ENCODE peak calls at places on chromosome 18, in seven cellular contexts. C is cardiac fibroblast, L is GM23338, P is endodermal cell, S is gastrocnemius medialis, R is astrocyte of the spinal cord, H is cardiac muscle cell. Z is an unnamed sample.

GRCh38 chr18:62590799-62591640 is 68.2 kb downstream of the ZCCHC2 start:
- DNase-seq in C (no peak), L (no peak), P (peak; percentile 23), S (no peak), R (no peak), H (no peak), Z (no peak)

GRCh38 chr18:9104244-9104901 is 1.9 kb downstream of the NDUFV2 start:
- DNase-seq in C (no peak), L (no peak), P (no peak), S (no peak), R (no peak), H (no peak), Z (no peak)

GRCh38 chr18:36392888-36393287 is 95.4 kb downstream of the FHOD3 start:
- DNase-seq in C (no peak), L (no peak), P (no peak), S (no peak), R (no peak), H (no peak), Z (no peak)

GRCh38 chr18:35582899-35583558 is 1.5 kb downstream of the GALNT1 start:
- DNase-seq in C (peak; percentile 39), L (peak; percentile 17), P (no peak), S (no peak), R (peak; percentile 52), H (peak; percentile 49), Z (no peak)

GRCh38 chr18:54393648-54394294 is 36.1 kb downstream of the C18orf54 start:
- DNase-seq in C (no peak), L (no peak), P (no peak), S (no peak), R (no peak), H (no peak), Z (no peak)

GRCh38 chr18:61697306-61697909 is 195.4 kb downstream of the RNF152 start:
- DNase-seq in C (no peak), L (no peak), P (no peak), S (no peak), R (no peak), H (no peak), Z (no peak)

GRCh38 chr18:6876646-6877045 is 147.1 kb downstream of the ARHGAP28 start:
- DNase-seq in C (no peak), L (no peak), P (no peak), S (no peak), R (peak; percentile 83), H (no peak), Z (no peak)

GRCh38 chr18:35376393-35376741 is 770 bp downstream of the ZNF396 start:
- DNase-seq in C (no peak), L (peak; percentile 64), P (peak; percentile 81), S (no peak), R (no peak), H (no peak), Z (peak; percentile 31)

GRCh38 chr18:47826157-47827074 is 104.0 kb downstream of the SMAD2 start:
- DNase-seq in C (no peak), L (no peak), P (no peak), S (no peak), R (no peak), H (no peak), Z (no peak)

GRCh38 chr18:9683418-9684396 is 24.4 kb upstream of the RAB31 start:
- DNase-seq in C (peak; percentile 90), L (peak; percentile 23), P (peak; percentile 64), S (peak; percentile 23), R (peak; percentile 79), H (no peak), Z (no peak)

GRCh38 chr18:70044626-70045025 is 97.0 kb upstream of the CD226 start:
- DNase-seq in C (peak; percentile 91), L (no peak), P (no peak), S (no peak), R (peak; percentile 90), H (no peak), Z (no peak)

GRCh38 chr18:11661430-11661829 is 27.6 kb upstream of the GNAL start:
- DNase-seq in C (peak; percentile 7), L (no peak), P (peak; percentile 12), S (no peak), R (no peak), H (no peak), Z (no peak)

GRCh38 chr18:48085781-48086487 is 155.5 kb upstream of the SMAD2 start:
- DNase-seq in C (no peak), L (no peak), P (no peak), S (no peak), R (no peak), H (no peak), Z (no peak)

GRCh38 chr18:36078751-36079529 is 11.6 kb upstream of the RPRD1A start:
- DNase-seq in C (peak; percentile 71), L (no peak), P (no peak), S (no peak), R (peak; percentile 82), H (no peak), Z (no peak)

GRCh38 chr18:50340078-50340477 is 34.8 kb upstream of the SKA1 start:
- DNase-seq in C (no peak), L (peak; percentile 82), P (peak; percentile 82), S (no peak), R (no peak), H (no peak), Z (peak; percentile 18)
- TF ChIP-seq CTCF in C (no peak), L (peak; percentile 66), P (peak; percentile 54), S (no peak), R (no peak), H (no peak), Z (peak; percentile 19)

GRCh38 chr18:30451976-30452375 is 590.6 kb downstream of the DSC3 start:
- DNase-seq in C (no peak), L (no peak), P (no peak), S (no peak), R (no peak), H (no peak), Z (no peak)

GRCh38 chr18:30455741-30456140 is 586.8 kb downstream of the DSC3 start:
- DNase-seq in C (no peak), L (no peak), P (no peak), S (no peak), R (no peak), H (no peak), Z (no peak)

GRCh38 chr18:30450927-30451326 is 591.6 kb downstream of the DSC3 start:
- DNase-seq in C (no peak), L (no peak), P (no peak), S (no peak), R (no peak), H (no peak), Z (no peak)

GRCh38 chr18:30457156-30457555 is 585.4 kb downstream of the DSC3 start:
- DNase-seq in C (no peak), L (no peak), P (no peak), S (no peak), R (no peak), H (no peak), Z (no peak)

GRCh38 chr18:30454920-30455319 is 587.6 kb downstream of the DSC3 start:
- DNase-seq in C (no peak), L (no peak), P (no peak), S (no peak), R (no peak), H (no peak), Z (no peak)
- TF ChIP-seq CTCF in C (no peak), L (no peak), P (no peak), S (no peak), R (no peak), H (no peak), Z (no peak)

GRCh38 chr18:64271264-64271663 is 122.4 kb upstream of the LINC00305 start:
- DNase-seq in C (no peak), L (no peak), P (no peak), S (no peak), R (no peak), H (peak; percentile 2), Z (no peak)
- TF ChIP-seq CTCF in C (no peak), L (no peak), P (no peak), S (no peak), R (no peak), H (no peak), Z (no peak)

GRCh38 chr18:46071894-46072867 is at the start of gene PSTPIP2:
- DNase-seq in C (peak; percentile 65), L (peak; percentile 72), P (peak; percentile 82), S (peak; percentile 62), R (peak; percentile 54), H (peak; percentile 82), Z (peak; percentile 78)
- TF ChIP-seq CTCF in C (peak; percentile 9), L (no peak), P (peak; percentile 50), S (no peak), R (no peak), H (no peak), Z (no peak)

GRCh38 chr18:74356959-74357358 is 41.3 kb downstream of the C18orf63 start:
- DNase-seq in C (no peak), L (no peak), P (no peak), S (no peak), R (no peak), H (no peak), Z (no peak)

GRCh38 chr18:74351354-74351753 is 35.7 kb downstream of the C18orf63 start:
- DNase-seq in C (peak; percentile 60), L (no peak), P (no peak), S (no peak), R (peak; percentile 34), H (no peak), Z (no peak)

DNA sequence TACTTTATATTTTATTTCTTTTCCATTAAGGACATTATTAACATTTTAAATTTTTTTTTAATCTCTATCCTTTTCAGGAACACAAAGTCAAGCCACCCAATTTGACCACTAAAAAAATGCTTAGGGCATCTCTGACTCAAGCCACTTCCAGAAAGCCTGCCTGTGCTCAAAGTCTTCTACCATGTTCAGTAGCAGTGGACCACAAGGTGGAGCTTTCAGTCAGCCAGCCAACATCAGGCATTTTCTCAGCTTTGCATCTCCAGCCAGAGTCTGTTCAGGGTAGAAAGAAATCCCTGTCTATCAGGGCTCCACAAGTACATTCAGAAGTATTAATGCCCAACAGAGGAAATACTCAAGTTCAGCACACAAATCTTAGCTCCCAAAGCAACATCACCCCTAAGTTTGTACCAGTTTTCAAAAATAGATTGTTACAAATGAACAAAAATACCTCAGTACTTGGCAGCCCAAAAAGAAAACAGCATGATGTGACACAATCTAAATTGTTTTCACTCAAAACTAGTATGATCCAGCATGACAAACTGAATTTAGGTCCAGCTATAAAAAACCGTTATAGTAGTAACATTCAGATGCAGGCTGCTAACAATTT is 37.6 kb downstream of the C18orf63 start:
- DNase-seq in C (peak; percentile 88), L (peak; percentile 74), P (peak; percentile 86), S (peak; percentile 21), R (peak; percentile 66), H (peak; percentile 76), Z (peak; percentile 72)
- TF ChIP-seq CTCF in C (peak; percentile 85), L (peak; percentile 66), P (peak; percentile 85), S (peak; percentile 23), R (peak; percentile 85), H (peak; percentile 87), Z (peak; percentile 73)

GRCh38 chr18:12990977-12991838 is at the start of gene CEP192:
- DNase-seq in C (peak; percentile 99), L (peak; percentile 98), P (peak; percentile 99), S (peak; percentile 98), R (peak; percentile 99), H (peak; percentile 99), Z (peak; percentile 98)

GRCh38 chr18:12991839-12992216 is 666 bp downstream of the CEP192 start:
- DNase-seq in C (no peak), L (no peak), P (no peak), S (no peak), R (no peak), H (no peak), Z (no peak)

GRCh38 chr18:12995952-12996477 is 4.9 kb downstream of the CEP192 start:
- DNase-seq in C (no peak), L (no peak), P (no peak), S (no peak), R (no peak), H (no peak), Z (no peak)

GRCh38 chr18:12995424-12995823 is 4.3 kb downstream of the CEP192 start:
- DNase-seq in C (no peak), L (no peak), P (no peak), S (no peak), R (no peak), H (no peak), Z (no peak)

GRCh38 chr18:12993439-12993838 is 2.3 kb downstream of the CEP192 start:
- DNase-seq in C (no peak), L (peak; percentile 15), P (peak; percentile 62), S (no peak), R (no peak), H (no peak), Z (no peak)
- TF ChIP-seq CTCF in C (no peak), L (no peak), P (peak; percentile 31), S (no peak), R (no peak), H (no peak), Z (no peak)